ENCODE peak calls at places on chromosomes 3 and 15, in five cellular contexts. O is IMR-90, Q is SK-N-SH, U is K562, A is GM12878. F is an unnamed sample.

GRCh38 chr15:74253276-74253921 is 17.3 kb downstream of the CCDC33 start:
- DNase-seq in O (peak), Q (no peak), U (no peak), A (no peak), F (no peak)

GRCh38 chr3:172577962-172578560 is 54.8 kb upstream of the TNFSF10 start:
- DNase-seq in O (no peak), Q (no peak), U (no peak), A (no peak), F (no peak)

GRCh38 chr15:98996619-98997018 is 11.0 kb downstream of the PGPEP1L start:
- DNase-seq in O (no peak), Q (no peak), U (no peak), A (no peak), F (no peak)

GRCh38 chr15:36479200-36479896 is 100.1 kb upstream of the CDIN1 start:
- DNase-seq in O (peak), Q (no peak), U (no peak), A (no peak), F (no peak)

GRCh38 chr15:59222106-59222505 is 15.5 kb downstream of the LDHAL6B start:
- DNase-seq in O (peak), Q (no peak), U (no peak), A (no peak), F (no peak)

GRCh38 chr3:128559486-128560225 is 66.7 kb upstream of the GATA2 start:
- DNase-seq in O (peak), Q (no peak), U (no peak), A (no peak), F (no peak)

GRCh38 chr15:94253742-94254141 is 22.4 kb downstream of the MCTP2 start:
- DNase-seq in O (no peak), Q (no peak), U (no peak), A (no peak), F (no peak)

GRCh38 chr3:42979044-42979962 is at the start of gene GASK1A:
- DNase-seq in O (no peak), Q (peak), U (no peak), A (no peak), F (no peak)

GRCh38 chr3:152175576-152175883 is 93.2 kb upstream of the MBNL1 start:
- DNase-seq in O (peak), Q (no peak), U (no peak), A (no peak), F (no peak)

GRCh38 chr3:19029837-19030835 is 118.2 kb upstream of the KCNH8 start:
- DNase-seq in O (no peak), Q (peak), U (no peak), A (no peak), F (no peak)

GRCh38 chr3:47636225-47636624 is 57.6 kb upstream of the CSPG5 start:
- DNase-seq in O (no peak), Q (no peak), U (no peak), A (no peak), F (no peak)

GRCh38 chr3:99669879-99670555 is 31.6 kb downstream of the COL8A1 start:
- DNase-seq in O (peak), Q (no peak), U (no peak), A (no peak), F (no peak)

GRCh38 chr3:41662288-41662687 is 299.6 kb downstream of the ULK4 start:
- DNase-seq in O (peak), Q (no peak), U (no peak), A (no peak), F (no peak)

GRCh38 chr3:193970773-193971206 is 165.2 kb upstream of the HES1 start:
- DNase-seq in O (no peak), Q (no peak), U (no peak), A (no peak), F (peak)

GRCh38 chr3:8635625-8636024 is 9.0 kb downstream of the SSUH2 start:
- DNase-seq in O (no peak), Q (no peak), U (no peak), A (no peak), F (no peak)

GRCh38 chr3:64098686-64099085 is 75.4 kb upstream of the PSMD6 start:
- DNase-seq in O (no peak), Q (no peak), U (no peak), A (no peak), F (no peak)

GRCh38 chr3:134795776-134796312 is 784 bp downstream of the EPHB1 start:
- DNase-seq in O (peak), Q (peak), U (no peak), A (no peak), F (no peak)

GRCh38 chr3:34683851-34684250 is 885.4 kb downstream of the PDCD6IP start:
- DNase-seq in O (peak), Q (peak), U (peak), A (peak), F (peak)

GRCh38 chr15:81113861-81114261 is 20.2 kb upstream of the CFAP161 start:
- DNase-seq in O (peak), Q (no peak), U (no peak), A (no peak), F (no peak)

GRCh38 chr3:46228259-46229222 is 13.7 kb upstream of the CCR3 start:
- DNase-seq in O (peak), Q (no peak), U (no peak), A (no peak), F (no peak)

GRCh38 chr15:85063522-85063921 is 81.9 kb downstream of the PDE8A start:
- DNase-seq in O (peak), Q (no peak), U (no peak), A (no peak), F (no peak)

GRCh38 chr3:95394286-95394685 is 1331.4 kb downstream of the NSUN3 start:
- DNase-seq in O (no peak), Q (no peak), U (no peak), A (no peak), F (no peak)

GRCh38 chr3:7630925-7631324 is 770.0 kb downstream of the GRM7 start:
- DNase-seq in O (no peak), Q (peak), U (no peak), A (no peak), F (no peak)

DNA sequence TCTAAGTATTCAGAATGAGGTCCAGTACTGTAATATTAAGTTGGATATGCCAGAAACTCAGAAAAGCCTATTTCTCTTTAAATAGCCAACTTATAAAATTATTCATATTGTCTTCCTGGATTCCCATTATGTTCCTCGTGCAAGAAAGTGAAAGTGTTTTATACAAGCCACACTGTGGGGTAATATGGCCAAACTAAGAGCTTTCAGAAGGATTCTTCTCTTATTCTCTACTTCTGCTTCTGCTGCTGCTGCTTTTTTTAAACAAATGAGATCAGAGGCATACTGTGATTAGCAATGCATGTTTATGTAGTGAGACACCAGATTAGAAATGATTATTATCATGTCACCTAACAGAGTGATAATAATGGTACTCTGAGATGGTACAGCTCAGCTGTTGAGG is 1026.5 kb upstream of the CFAP20DC start:
- DNase-seq in O (no peak), Q (no peak), U (no peak), A (no peak), F (no peak)
- H2AFZ ChIP-seq in O (no peak), Q (no peak), U (no peak), A (no peak), F (no peak)

GRCh38 chr15:62782896-62783295 is 259.7 kb upstream of the TPM1 start:
- DNase-seq in O (peak), Q (no peak), U (no peak), A (no peak), F (no peak)

GRCh38 chr15:62781081-62781497 is 261.5 kb upstream of the TPM1 start:
- DNase-seq in O (no peak), Q (peak), U (no peak), A (no peak), F (no peak)

GRCh38 chr15:62779041-62779810 is 263.3 kb upstream of the TPM1 start:
- DNase-seq in O (peak), Q (no peak), U (no peak), A (no peak), F (no peak)

GRCh38 chr15:62783303-62783957 is 259.1 kb upstream of the TPM1 start:
- DNase-seq in O (peak), Q (no peak), U (no peak), A (no peak), F (no peak)

DNA sequence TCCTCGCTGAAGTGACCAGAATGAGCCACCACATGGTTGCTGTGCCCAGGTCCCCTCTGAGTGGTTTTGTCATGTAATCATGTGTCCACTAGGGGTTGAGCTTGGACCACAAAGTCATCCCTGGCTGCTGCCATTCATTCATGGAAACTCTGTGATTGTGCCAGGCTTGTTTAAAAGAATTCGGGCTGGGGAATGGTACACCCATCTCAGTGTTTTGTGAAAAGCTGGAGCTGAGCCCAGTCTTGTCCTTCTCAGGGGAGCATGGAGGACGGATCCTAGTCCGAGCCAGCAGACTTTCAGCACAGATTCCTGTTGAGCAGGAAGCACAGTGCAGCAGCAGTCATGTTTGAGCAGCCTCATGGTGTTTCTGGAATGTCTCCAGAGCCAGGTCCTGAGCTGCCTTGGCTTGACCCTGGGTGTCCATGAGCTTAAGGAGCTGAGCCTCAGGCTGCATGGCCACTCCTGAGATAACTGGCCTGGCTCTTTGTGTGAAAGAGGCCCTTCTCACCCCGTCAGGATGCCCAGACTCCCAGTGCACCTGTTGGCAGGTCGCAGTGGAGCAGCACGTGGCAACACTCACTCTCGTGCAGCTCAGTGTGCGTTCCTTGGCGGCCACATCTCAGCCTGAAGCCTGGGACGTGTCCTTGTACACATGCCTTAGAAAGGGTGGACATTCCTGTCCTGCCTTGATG is 260.3 kb upstream of the TPM1 start:
- DNase-seq in O (peak), Q (peak), U (peak), A (no peak), F (peak)
- TF ChIP-seq MXI1 in O (peak), Q (peak), U (no peak), A (no peak), F (no peak)

GRCh38 chr3:50204804-50205718 is at the start of gene SLC38A3:
- DNase-seq in O (no peak), Q (peak), U (peak), A (no peak), F (no peak)
- H2AFZ ChIP-seq in O (peak), Q (peak), U (no peak), A (no peak), F (no peak)

GRCh38 chr15:35179739-35180138 is 94.6 kb upstream of the NANOGP8 start:
- DNase-seq in O (no peak), Q (no peak), U (no peak), A (no peak), F (no peak)
- TF ChIP-seq MXI1 in O (no peak), Q (no peak), U (no peak), A (no peak), F (no peak)

DNA sequence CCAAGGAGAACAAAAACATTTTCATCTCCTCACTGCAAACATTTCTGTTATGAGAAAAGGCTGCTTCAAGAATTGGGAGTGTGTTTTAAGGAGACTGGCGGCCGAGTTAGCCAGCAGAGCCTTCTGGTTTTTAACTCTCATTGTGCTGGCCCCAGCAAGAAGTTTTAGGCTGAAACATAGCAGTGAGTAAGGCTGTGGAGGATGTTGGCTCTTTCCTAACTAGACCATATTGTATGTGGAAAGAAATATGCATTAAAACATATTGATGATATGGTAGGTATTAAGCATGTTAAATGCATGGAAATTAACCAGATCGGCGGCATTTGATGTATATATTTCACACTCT is 90.7 kb downstream of the TIGIT start:
- DNase-seq in O (no peak), Q (no peak), U (no peak), A (no peak), F (no peak)
- H2AFZ ChIP-seq in O (no peak), Q (no peak), U (peak), A (no peak), F (no peak)

GRCh38 chr3:58120075-58120812 is 90.5 kb downstream of the DNASE1L3 start:
- DNase-seq in O (no peak), Q (no peak), U (no peak), A (no peak), F (no peak)

GRCh38 chr3:58119221-58119620 is 91.6 kb downstream of the DNASE1L3 start:
- DNase-seq in O (no peak), Q (no peak), U (no peak), A (no peak), F (no peak)

GRCh38 chr3:58116985-58117384 is 93.8 kb downstream of the DNASE1L3 start:
- DNase-seq in O (peak), Q (no peak), U (no peak), A (no peak), F (no peak)

GRCh38 chr3:58116161-58116955 is 94.4 kb downstream of the DNASE1L3 start:
- DNase-seq in O (no peak), Q (no peak), U (no peak), A (peak), F (no peak)

DNA sequence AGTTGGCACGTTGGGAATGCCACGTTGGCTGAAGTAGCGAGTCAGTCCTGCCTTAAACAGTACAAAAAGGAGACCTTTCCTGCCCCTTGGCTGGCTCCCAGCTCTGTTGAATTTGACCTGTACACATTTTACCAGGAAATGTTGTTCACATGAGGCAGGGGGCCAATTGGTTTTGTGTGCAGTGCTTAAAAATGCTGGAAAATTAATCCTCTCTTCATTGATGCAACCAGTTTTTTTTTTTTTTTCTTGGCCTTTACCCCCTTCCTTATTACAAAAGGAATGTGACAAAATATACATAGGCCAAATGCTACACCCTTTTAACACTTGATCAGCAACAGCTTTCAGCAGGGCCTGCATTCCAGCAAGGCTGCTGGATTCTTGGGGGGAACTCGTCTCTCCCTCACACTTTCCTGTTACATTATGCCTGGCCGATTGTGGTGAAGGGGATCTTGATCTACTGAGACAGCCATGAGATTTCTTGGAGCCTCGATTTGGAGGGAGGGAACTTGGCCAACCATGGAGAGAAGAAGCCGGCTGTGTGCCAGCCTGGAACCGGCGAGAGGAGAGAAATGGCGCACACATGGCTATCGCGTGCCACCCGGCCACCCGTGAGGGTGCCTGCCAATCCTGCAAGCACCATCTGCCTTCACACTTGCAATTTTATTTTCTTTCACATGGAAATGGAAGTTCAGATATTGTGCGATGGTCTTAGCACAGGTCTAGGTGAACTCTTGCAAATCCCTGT is 93.0 kb downstream of the DNASE1L3 start:
- DNase-seq in O (peak), Q (no peak), U (no peak), A (no peak), F (no peak)
- TF ChIP-seq MXI1 in O (no peak), Q (no peak), U (no peak), A (no peak), F (no peak)

GRCh38 chr3:17300441-17300840 is 415.7 kb downstream of the PLCL2 start:
- DNase-seq in O (no peak), Q (no peak), U (no peak), A (no peak), F (no peak)
- H2AFZ ChIP-seq in O (no peak), Q (no peak), U (no peak), A (no peak), F (no peak)

GRCh38 chr3:81349941-81350340 is 411.5 kb downstream of the GBE1 start:
- DNase-seq in O (no peak), Q (no peak), U (no peak), A (no peak), F (no peak)
- TF ChIP-seq MXI1 in O (no peak), Q (no peak), U (no peak), A (no peak), F (no peak)